ENCODE peak calls at places on chromosomes 13 and 19, in eight cellular contexts. Q is colonic mucosa; N is astrocyte of the cerebellum; R is CD8-positive, alpha-beta T cell; X is AG04449; E is astrocyte of the spinal cord; U is IMR-90; B is A673. P is an unnamed sample.

GRCh38 chr13:94329754-94330551 is 149.5 kb downstream of the DCT start:
- DNase-seq in N (peak; percentile 90), Q (no peak), B (peak; percentile 51), U (peak; percentile 95), X (peak; percentile 80), E (peak; percentile 95), R (no peak), P (peak; percentile 77)

GRCh38 chr13:103067751-103068563 is 1.7 kb upstream of the SLC10A2 start:
- DNase-seq in X (no peak), U (no peak), E (no peak), B (peak; percentile 13), R (no peak), Q (peak; percentile 49), N (no peak), P (no peak)

GRCh38 chr19:10450853-10451609 is 30.7 kb downstream of the PDE4A start:
- DNase-seq in U (no peak), B (peak; percentile 60), X (no peak), Q (peak; percentile 93), N (no peak), E (no peak), R (no peak), P (no peak)

GRCh38 chr13:86933676-86934075 is 737.5 kb upstream of the SLITRK5 start:
- DNase-seq in R (no peak), Q (no peak), U (no peak), X (no peak), N (no peak), E (no peak), B (peak; percentile 33), P (no peak)

GRCh38 chr13:39765801-39766463 is 110.5 kb downstream of the COG6 start:
- DNase-seq in X (no peak), Q (peak; percentile 77), E (peak; percentile 56), U (no peak), B (peak; percentile 80), N (peak; percentile 57), R (no peak), P (no peak)

GRCh38 chr19:5369962-5370367 is 29.4 kb upstream of the PTPRS start:
- DNase-seq in E (peak; percentile 16), B (peak; percentile 61), N (no peak), Q (peak; percentile 56), U (no peak), X (no peak), R (no peak), P (no peak)

GRCh38 chr13:48730971-48731658 is 77.4 kb downstream of the CYSLTR2 start:
- DNase-seq in U (peak; percentile 83), N (no peak), R (no peak), E (peak; percentile 42), B (peak; percentile 35), X (no peak), Q (no peak), P (no peak)

GRCh38 chr13:97261254-97262015 is 39.3 kb downstream of the MBNL2 start:
- DNase-seq in R (no peak), X (no peak), E (no peak), Q (no peak), U (no peak), B (no peak), N (no peak), P (no peak)

GRCh38 chr13:99345345-99345744 is 38.1 kb upstream of the GPR183 start:
- DNase-seq in R (no peak), B (no peak), E (no peak), N (no peak), X (no peak), U (no peak), Q (no peak), P (no peak)

GRCh38 chr13:90683711-90684131 is 663.8 kb upstream of the MIR17HG start:
- DNase-seq in Q (no peak), N (no peak), R (no peak), B (peak; percentile 66), X (no peak), U (peak; percentile 56), E (no peak), P (no peak)

GRCh38 chr13:33401238-33401637 is 115.7 kb upstream of the STARD13 start:
- DNase-seq in E (no peak), X (no peak), Q (peak; percentile 78), R (no peak), U (no peak), N (no peak), B (peak; percentile 46), P (no peak)

GRCh38 chr13:110445183-110445582 is 116.3 kb downstream of the RAB20 start:
- DNase-seq in B (no peak), E (peak; percentile 83), Q (no peak), N (no peak), R (no peak), U (peak; percentile 77), X (no peak), P (no peak)

GRCh38 chr13:84843368-84843767 is 955.9 kb downstream of the SLITRK6 start:
- DNase-seq in N (no peak), Q (no peak), X (no peak), B (no peak), R (no peak), U (no peak), E (no peak), P (no peak)

GRCh38 chr19:4455742-4456565 is 1.6 kb downstream of the UBXN6 start:
- DNase-seq in X (no peak), B (no peak), E (peak; percentile 66), R (no peak), Q (no peak), U (peak; percentile 84), N (peak; percentile 60), P (peak; percentile 14)

GRCh38 chr19:9128171-9128570 is 1.4 kb upstream of the OR7G3 start:
- DNase-seq in R (no peak), X (no peak), B (peak; percentile 84), U (peak; percentile 4), Q (no peak), N (no peak), E (peak; percentile 24), P (no peak)

GRCh38 chr13:22137361-22138050 is 466.6 kb downstream of the FGF9 start:
- DNase-seq in X (no peak), B (no peak), N (no peak), Q (no peak), R (no peak), E (no peak), U (no peak), P (no peak)

GRCh38 chr19:5624154-5624663 is 1.3 kb downstream of the SAFB start:
- DNase-seq in E (peak; percentile 40), U (peak; percentile 61), R (no peak), Q (peak; percentile 58), N (peak; percentile 15), B (peak; percentile 44), X (no peak), P (no peak)

GRCh38 chr13:80389073-80390038 is 48.4 kb upstream of the SPRY2 start:
- DNase-seq in R (no peak), B (no peak), N (no peak), X (no peak), Q (no peak), U (no peak), E (no peak), P (no peak)

GRCh38 chr13:24159362-24159761 is 1.2 kb upstream of the SPATA13 start:
- DNase-seq in N (no peak), Q (no peak), E (no peak), R (no peak), U (no peak), B (no peak), X (no peak), P (no peak)

GRCh38 chr19:12787458-12787857 is 3.8 kb upstream of the JUNB start:
- DNase-seq in X (no peak), R (no peak), Q (no peak), N (no peak), E (no peak), B (no peak), U (no peak), P (no peak)
- H3K4me3 ChIP-seq in X (no peak overlapping the region), R (no peak overlapping the region), Q (no peak overlapping the region), N (no peak overlapping the region), E (no peak overlapping the region), B (no peak overlapping the region), U (no peak overlapping the region), P (no peak overlapping the region)

GRCh38 chr19:49927526-49928264 is 1.3 kb upstream of the ATF5 start:
- DNase-seq in R (no peak), X (no peak), E (no peak), N (no peak), B (no peak), U (no peak), Q (no peak), P (no peak)

GRCh38 chr19:49929121-49929610 is at the start of the genes ATF5 and NUP62:
- DNase-seq in X (no peak), N (no peak), B (peak; percentile 95), E (peak; percentile 86), U (peak; percentile 75), Q (peak; percentile 91), R (peak; percentile 90), P (peak; percentile 29)

GRCh38 chr19:49930483-49931011 is 1.2 kb upstream of the NUP62 start:
- DNase-seq in N (no peak), Q (peak; percentile 36), R (no peak), U (no peak), X (no peak), E (no peak), B (peak; percentile 56), P (no peak)

GRCh38 chr19:49931293-49932040 is 2.2 kb upstream of the NUP62 start:
- DNase-seq in X (no peak), U (no peak), E (no peak), N (no peak), B (no peak), R (no peak), Q (no peak), P (no peak)

GRCh38 chr19:49929611-49930482 is 543 bp upstream of the NUP62 start:
- DNase-seq in R (peak; percentile 85), U (peak; percentile 97), N (peak; percentile 91), X (peak; percentile 72), B (peak; percentile 96), Q (peak; percentile 95), E (peak; percentile 97), P (peak; percentile 73)
- TF ChIP-seq CTCF in R (no peak), U (no peak), N (no peak), X (no peak), B (no peak), Q (no peak), E (no peak), P (no peak)

GRCh38 chr13:29362849-29363604 is 232.5 kb downstream of the SLC7A1 start:
- DNase-seq in E (peak; percentile 33), X (no peak), B (peak; percentile 66), R (peak; percentile 31), N (no peak), U (peak; percentile 44), Q (peak; percentile 36), P (no peak)
- H3K4me3 ChIP-seq in E (no peak overlapping the region), X (no peak overlapping the region), B (no peak overlapping the region), R (no peak overlapping the region), N (no peak overlapping the region), U (no peak overlapping the region), Q (no peak overlapping the region), P (no peak overlapping the region)

GRCh38 chr19:44890366-44891015 is 563 bp upstream of the TOMM40 start:
- DNase-seq in X (peak; percentile 98), E (peak; percentile 100), U (peak; percentile 100), B (peak; percentile 100), R (no peak), Q (peak; percentile 100), N (peak; percentile 100), P (peak; percentile 99)

GRCh38 chr19:44892932-44893331 is 1.9 kb downstream of the TOMM40 start:
- DNase-seq in E (no peak), N (no peak), R (no peak), X (no peak), Q (no peak), U (no peak), B (no peak), P (no peak)

GRCh38 chr19:44893704-44894103 is 2.6 kb downstream of the TOMM40 start:
- DNase-seq in Q (no peak), B (no peak), U (no peak), E (no peak), X (no peak), N (no peak), R (no peak), P (no peak)

GRCh38 chr19:44889830-44890365 is 1.2 kb upstream of the TOMM40 start:
- DNase-seq in Q (no peak), N (no peak), R (no peak), X (no peak), E (no peak), U (no peak), B (no peak), P (no peak)

GRCh38 chr19:44891016-44891882 is at the start of gene TOMM40:
- DNase-seq in B (no peak), N (no peak), X (no peak), R (peak; percentile 100), E (no peak), Q (no peak), U (peak; percentile 100), P (no peak)
- TF ChIP-seq CTCF in B (no peak), N (peak; percentile 9), X (no peak), R (no peak), E (no peak), Q (no peak), U (peak; percentile 7), P (no peak)

P was measured in BJ.